ENCODE peak calls at places on chromosome 17, in seven cellular contexts. U is sigmoid colon, E is hepatocyte, Q is lung, Y is heart right ventricle, P is heart left ventricle, L is tibial nerve. N is an unnamed sample.

GRCh38 chr17:41048441-41048840 is 1.3 kb upstream of the KRTAP2-1 start:
- DNase-seq in Y (no peak), P (no peak), Q (no peak), U (no peak), L (no peak), E (no peak), N (no peak)

GRCh38 chr17:45666046-45666600 is 118.0 kb upstream of the CRHR1 start:
- DNase-seq in L (no peak), U (no peak), Y (no peak), Q (no peak), P (no peak), E (no peak), N (no peak)

GRCh38 chr17:56820207-56820606 is 13.5 kb downstream of the C17orf67 start:
- DNase-seq in L (no peak), U (no peak), Q (no peak), P (no peak), E (no peak), Y (no peak), N (no peak)

GRCh38 chr17:70622382-70623260 is 453.3 kb downstream of the KCNJ2 start:
- DNase-seq in L (no peak), Y (peak; percentile 50), P (peak; percentile 51), U (peak; percentile 58), E (peak; percentile 63), Q (peak; percentile 51), N (no peak)

GRCh38 chr17:2598166-2598565 is 4.7 kb downstream of the PAFAH1B1 start:
- DNase-seq in E (no peak), L (no peak), Y (no peak), P (no peak), Q (no peak), U (no peak), N (no peak)

GRCh38 chr17:80866050-80866793 is 125.4 kb upstream of the CHMP6 start:
- DNase-seq in Q (peak; percentile 65), P (peak; percentile 56), U (peak; percentile 83), E (peak; percentile 58), Y (peak; percentile 75), L (peak; percentile 87), N (no peak)

GRCh38 chr17:1244606-1245012 is 25.6 kb upstream of the BHLHA9 start:
- DNase-seq in P (no peak), E (no peak), U (no peak), Y (no peak), L (no peak), Q (no peak), N (no peak)

GRCh38 chr17:68297168-68297567 is 5.9 kb downstream of the ARSG start:
- DNase-seq in Q (no peak), E (no peak), Y (no peak), L (no peak), U (no peak), P (no peak), N (peak; percentile 49)

GRCh38 chr17:15409721-15410247 is 57.6 kb downstream of the CDRT4 start:
- DNase-seq in L (peak; percentile 50), U (peak; percentile 83), E (no peak), P (no peak), Y (no peak), Q (no peak), N (peak; percentile 46)

GRCh38 chr17:50260501-50260911 is 13.8 kb upstream of the TMEM92 start:
- DNase-seq in U (no peak), L (no peak), P (no peak), Q (no peak), Y (no peak), E (peak; percentile 5), N (no peak)

GRCh38 chr17:8673621-8674020 is 43.1 kb upstream of the MYH10 start:
- DNase-seq in Q (no peak), Y (peak; percentile 75), L (no peak), P (peak; percentile 62), E (no peak), U (no peak), N (no peak)

GRCh38 chr17:56020369-56020768 is 132.9 kb upstream of the ANKFN1 start:
- DNase-seq in Q (no peak), L (no peak), P (no peak), Y (no peak), U (no peak), E (no peak), N (no peak)

GRCh38 chr17:4980644-4981216 is 6.7 kb downstream of the CAMTA2 start:
- DNase-seq in L (peak; percentile 71), U (no peak), E (peak; percentile 81), Q (no peak), Y (no peak), P (no peak), N (no peak)

GRCh38 chr17:3870871-3871306 is 22.0 kb downstream of the CAMKK1 start:
- DNase-seq in Y (no peak), L (no peak), P (no peak), Q (no peak), E (peak; percentile 42), U (no peak), N (no peak)

GRCh38 chr17:61362396-61362795 is 37.2 kb upstream of the TBX2 start:
- DNase-seq in U (no peak), L (no peak), Q (no peak), E (no peak), Y (no peak), P (no peak), N (no peak)

GRCh38 chr17:34301986-34302385 is 16.4 kb downstream of the CCL11 start:
- DNase-seq in U (no peak), Y (no peak), L (no peak), P (no peak), Q (peak; percentile 18), E (no peak), N (no peak)

GRCh38 chr17:77125432-77125901 is 15.3 kb upstream of the SEC14L1 start:
- DNase-seq in Y (no peak), L (no peak), Q (no peak), E (no peak), U (no peak), P (no peak), N (no peak)

GRCh38 chr17:45423936-45424335 is 8.7 kb downstream of the ARHGAP27 start:
- DNase-seq in U (no peak), L (no peak), P (peak; percentile 19), Q (no peak), Y (no peak), E (no peak), N (no peak)

GRCh38 chr17:80892019-80892855 is 99.4 kb upstream of the CHMP6 start:
- DNase-seq in U (peak; percentile 77), P (peak; percentile 85), E (peak; percentile 68), L (peak; percentile 50), Y (peak; percentile 85), Q (peak; percentile 73), N (peak; percentile 88)

GRCh38 chr17:62653002-62653830 is 25.7 kb downstream of the MRC2 start:
- DNase-seq in U (peak; percentile 81), Y (peak; percentile 70), L (no peak), E (peak; percentile 60), Q (peak; percentile 74), P (peak; percentile 71), N (no peak)

GRCh38 chr17:15943971-15944719 is 785 bp upstream of the ADORA2B start:
- DNase-seq in Y (no peak), L (no peak), Q (no peak), E (no peak), P (no peak), U (peak; percentile 68), N (no peak)

GRCh38 chr17:67386965-67387551 is 10.0 kb downstream of the PITPNC1 start:
- DNase-seq in Y (no peak), P (no peak), E (peak; percentile 56), L (no peak), U (no peak), Q (peak; percentile 38), N (no peak)

DNA sequence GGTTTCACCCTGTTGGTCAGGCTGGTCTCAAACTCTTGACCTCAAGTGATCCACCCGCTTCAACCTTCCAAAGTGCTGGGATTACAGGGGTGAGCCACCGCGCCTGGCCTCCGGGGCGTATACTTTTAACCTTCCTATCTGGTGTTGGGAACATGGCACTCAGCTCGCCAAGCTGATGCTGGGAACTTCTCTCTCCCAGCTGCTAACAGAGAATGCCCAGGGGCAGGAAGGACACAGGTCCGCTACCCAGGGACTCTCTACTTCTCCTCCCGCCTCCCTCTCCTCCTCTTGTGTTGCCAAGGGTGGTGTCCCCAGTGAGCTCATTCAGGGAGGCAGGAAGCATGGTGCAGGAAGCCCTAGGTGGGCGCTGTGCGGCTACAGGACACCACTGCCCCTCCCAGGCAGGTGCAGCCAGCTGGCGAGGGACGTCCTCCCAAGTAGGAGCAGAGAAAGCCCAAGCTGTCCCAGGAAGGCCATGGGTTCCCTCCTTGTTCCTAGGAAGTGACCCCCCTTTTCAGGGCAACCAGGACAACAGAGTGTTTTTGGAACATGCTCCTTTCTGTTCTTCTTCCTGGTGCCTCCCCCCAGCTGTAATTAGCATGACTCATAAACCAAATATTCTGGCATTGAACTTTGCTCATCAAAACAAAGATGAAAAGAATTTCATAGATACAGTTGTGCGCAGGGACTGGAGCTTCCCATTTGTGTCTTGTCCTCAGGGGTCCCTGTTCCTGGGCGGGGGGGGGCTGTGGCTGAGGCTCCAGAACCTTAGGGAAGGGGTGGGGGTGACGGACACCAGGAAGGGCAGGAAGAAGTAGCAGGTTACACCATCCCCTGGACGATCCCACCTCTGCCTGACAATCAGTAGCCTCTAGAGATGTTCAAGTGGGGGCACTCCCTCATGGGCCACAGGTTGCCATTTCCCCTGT is 2.6 kb downstream of the C1QTNF1 start:
- DNase-seq in L (no peak), P (peak; percentile 82), U (peak; percentile 70), E (no peak), Q (no peak), Y (no peak), N (no peak)
- H3K4me1 ChIP-seq in L (peaks cover 33% of the 10 kb centered on the region), P (peaks cover 79% of the 10 kb centered on the region), U (peaks cover 51% of the 10 kb centered on the region), E (peaks cover 41% of the 10 kb centered on the region), Q (peaks cover 10% of the 10 kb centered on the region), Y (peaks cover 41% of the 10 kb centered on the region), N (peaks cover 57% of the 10 kb centered on the region)

GRCh38 chr17:29723283-29724047 is 100.8 kb upstream of the CORO6 start:
- DNase-seq in Q (no peak), E (no peak), P (no peak), U (no peak), L (no peak), Y (no peak), N (no peak)
- H3K4me1 ChIP-seq in Q (peaks cover 34% of the 10 kb centered on the region), E (peaks cover 7% of the 10 kb centered on the region), P (peaks cover 63% of the 10 kb centered on the region), U (peaks cover 21% of the 10 kb centered on the region), L (peaks cover 47% of the 10 kb centered on the region), Y (peaks cover 7% of the 10 kb centered on the region), N (peaks cover 75% of the 10 kb centered on the region)

GRCh38 chr17:75832652-75833400 is 11.4 kb downstream of the UNC13D start:
- DNase-seq in L (no peak), U (no peak), Q (no peak), Y (no peak), P (no peak), E (no peak), N (no peak)

GRCh38 chr17:75829747-75830146 is 14.5 kb downstream of the UNC13D start:
- DNase-seq in U (no peak), Y (no peak), E (no peak), P (no peak), L (no peak), Q (no peak), N (no peak)

GRCh38 chr17:75830168-75831031 is 13.8 kb downstream of the UNC13D start:
- DNase-seq in Q (no peak), L (no peak), P (no peak), E (no peak), U (peak; percentile 63), Y (no peak), N (no peak)

GRCh38 chr17:75832164-75832651 is 12.0 kb downstream of the UNC13D start:
- DNase-seq in Y (no peak), Q (no peak), E (no peak), U (peak; percentile 87), L (peak; percentile 41), P (no peak), N (no peak)

GRCh38 chr17:75831032-75831567 is 13.1 kb downstream of the UNC13D start:
- DNase-seq in Q (no peak), U (no peak), E (no peak), L (no peak), Y (no peak), P (no peak), N (no peak)
- H3K4me1 ChIP-seq in Q (no peaks in the 10 kb centered on the region), U (peaks cover 31% of the 10 kb centered on the region), E (peaks cover 14% of the 10 kb centered on the region), L (peaks cover 10% of the 10 kb centered on the region), Y (peaks cover 17% of the 10 kb centered on the region), P (peaks cover 32% of the 10 kb centered on the region), N (peaks cover 17% of the 10 kb centered on the region)

GRCh38 chr17:17107891-17108680 is 65.8 kb downstream of the MPRIP start:
- DNase-seq in L (no peak), Q (peak; percentile 46), U (no peak), E (no peak), Y (no peak), P (no peak), N (no peak)
- H3K4me1 ChIP-seq in L (peaks cover 75% of the 10 kb centered on the region), Q (peaks cover 21% of the 10 kb centered on the region), U (peaks cover 69% of the 10 kb centered on the region), E (peaks cover 31% of the 10 kb centered on the region), Y (peaks cover 51% of the 10 kb centered on the region), P (peaks cover 100% of the 10 kb centered on the region), N (peaks cover 93% of the 10 kb centered on the region)

N was measured in gastrocnemius medialis.